ENCODE peak calls at places on chromosomes 13 and 19, in seven cellular contexts. H, K, E, A, V, S and X are unnamed samples.

GRCh38 chr13:112106467-112107141 is 39.7 kb downstream of the SOX1 start:
- DNase-seq in H (no peak), K (no peak), E (peak), A (no peak), V (peak), S (no peak), X (no peak)

GRCh38 chr19:52700673-52701072 is 34.2 kb downstream of the ZNF611 start:
- DNase-seq in H (no peak), K (no peak), E (no peak), A (no peak), V (no peak), S (no peak), X (no peak)

GRCh38 chr19:36125557-36125956 is 10.3 kb downstream of the TBCB start:
- DNase-seq in H (no peak), K (peak), E (no peak), A (no peak), V (no peak), S (no peak), X (no peak)

GRCh38 chr13:23500858-23501257 is 67.4 kb upstream of the SACS start:
- DNase-seq in H (peak), K (no peak), E (no peak), A (peak), V (no peak), S (peak), X (peak)

GRCh38 chr19:18292810-18293641 is 11.6 kb upstream of the JUND start:
- DNase-seq in H (peak), K (peak), E (peak), A (peak), V (peak), S (peak), X (peak)

GRCh38 chr13:98409281-98409680 is 167.6 kb downstream of the STK24 start:
- DNase-seq in H (no peak), K (no peak), E (no peak), A (no peak), V (no peak), S (no peak), X (no peak)

GRCh38 chr13:73835138-73835721 is 299.0 kb downstream of the KLF12 start:
- DNase-seq in H (peak), K (no peak), E (no peak), A (peak), V (no peak), S (peak), X (peak)

GRCh38 chr13:97328222-97328790 is 105.7 kb upstream of the RAP2A start:
- DNase-seq in H (peak), K (no peak), E (peak), A (peak), V (peak), S (no peak), X (peak)

GRCh38 chr13:45718063-45718462 is 15.9 kb downstream of the CBY2 start:
- DNase-seq in H (peak), K (no peak), E (peak), A (peak), V (no peak), S (peak), X (no peak)

GRCh38 chr19:48230555-48231129 is 25.1 kb downstream of the CARD8 start:
- DNase-seq in H (no peak), K (peak), E (no peak), A (no peak), V (no peak), S (no peak), X (no peak)

GRCh38 chr13:97935071-97935470 is 18.4 kb upstream of the IPO5 start:
- DNase-seq in H (no peak), K (no peak), E (no peak), A (no peak), V (no peak), S (no peak), X (no peak)

GRCh38 chr13:91123456-91124127 is 223.9 kb upstream of the MIR17HG start:
- DNase-seq in H (no peak), K (no peak), E (peak), A (no peak), V (no peak), S (no peak), X (no peak)

GRCh38 chr13:98457053-98457452 is 119.9 kb downstream of the STK24 start:
- DNase-seq in H (no peak), K (no peak), E (no peak), A (no peak), V (no peak), S (no peak), X (no peak)

GRCh38 chr13:112455476-112456059 is 79.4 kb downstream of the SPACA7 start:
- DNase-seq in H (no peak), K (no peak), E (peak), A (no peak), V (no peak), S (no peak), X (no peak)

GRCh38 chr13:102962430-102962829 is 103.8 kb downstream of the SLC10A2 start:
- DNase-seq in H (no peak), K (no peak), E (no peak), A (no peak), V (no peak), S (no peak), X (no peak)

GRCh38 chr19:35908010-35908441 is at the start of gene TYROBP:
- DNase-seq in H (no peak), K (no peak), E (no peak), A (no peak), V (no peak), S (no peak), X (no peak)

GRCh38 chr19:13234518-13234917 is 84.3 kb downstream of the IER2 start:
- DNase-seq in H (peak), K (peak), E (peak), A (peak), V (peak), S (peak), X (peak)

GRCh38 chr13:47484564-47484963 is 516.5 kb downstream of the SUCLA2 start:
- DNase-seq in H (peak), K (no peak), E (no peak), A (peak), V (no peak), S (peak), X (peak)

GRCh38 chr19:1967087-1967608 is 26.2 kb downstream of the CSNK1G2 start:
- DNase-seq in H (no peak), K (peak), E (no peak), A (no peak), V (no peak), S (no peak), X (no peak)

GRCh38 chr19:35084078-35084762 is 31.4 kb upstream of the FXYD3 start:
- DNase-seq in H (no peak), K (no peak), E (no peak), A (no peak), V (no peak), S (no peak), X (no peak)

GRCh38 chr13:57630661-57631606 is 610 bp upstream of the PCDH17 start:
- DNase-seq in H (peak), K (no peak), E (peak), A (peak), V (no peak), S (peak), X (no peak)

GRCh38 chr19:50794074-50794777 is 4.0 kb downstream of the ACP4 start:
- DNase-seq in H (no peak), K (peak), E (no peak), A (peak), V (no peak), S (peak), X (no peak)

GRCh38 chr19:12872941-12873890 is 8.0 kb downstream of the DNASE2 start:
- DNase-seq in H (peak), K (peak), E (peak), A (peak), V (peak), S (peak), X (peak)

GRCh38 chr19:17743874-17744273 is 7.4 kb upstream of the FCHO1 start:
- DNase-seq in H (no peak), K (no peak), E (no peak), A (peak), V (no peak), S (peak), X (no peak)

GRCh38 chr13:36067619-36068456 is 63.3 kb downstream of the DCLK1 start:
- DNase-seq in H (no peak), K (no peak), E (no peak), A (no peak), V (no peak), S (no peak), X (no peak)

GRCh38 chr13:35724480-35724879 is 248.0 kb upstream of the MAB21L1 start:
- DNase-seq in H (peak), K (no peak), E (peak), A (peak), V (no peak), S (no peak), X (no peak)

GRCh38 chr13:113118328-113119021 is 4.1 kb upstream of the F10 start:
- DNase-seq in H (no peak), K (no peak), E (peak), A (no peak), V (no peak), S (no peak), X (no peak)

GRCh38 chr19:29620931-29621351 is 14.9 kb downstream of the POP4 start:
- DNase-seq in H (no peak), K (peak), E (no peak), A (no peak), V (no peak), S (no peak), X (no peak)

GRCh38 chr19:12786149-12786870 is 5.0 kb upstream of the JUNB start:
- DNase-seq in H (no peak), K (no peak), E (peak), A (no peak), V (no peak), S (peak), X (no peak)

GRCh38 chr13:51620165-51620983 is 36.1 kb downstream of the WDFY2 start:
- DNase-seq in H (no peak), K (no peak), E (no peak), A (no peak), V (no peak), S (no peak), X (no peak)

GRCh38 chr13:76667551-76667950 is 218.7 kb downstream of the KCTD12 start:
- DNase-seq in H (peak), K (no peak), E (no peak), A (peak), V (no peak), S (peak), X (no peak)

GRCh38 chr13:83879431-83880171 is 2.7 kb downstream of the SLITRK1 start:
- DNase-seq in H (no peak), K (no peak), E (peak), A (no peak), V (no peak), S (no peak), X (no peak)